ENCODE peak calls at places on chromosome 3, in ten cellular contexts. Q is neural crest cell, B is RWPE1, K is GM12878, V is WERI-Rb-1, Y is smooth muscle cell of the brain vasculature, E is NCI-H1092, D is MCF 10A, O is EH, N is cardiac muscle cell. W is an unnamed sample.

GRCh38 chr3:129573493-129573892 is 30.5 kb downstream of the H1-8 start:
- DNase-seq in Q (no peak), B (no peak), K (no peak), V (no peak), Y (no peak), E (no peak), D (no peak), O (no peak), N (no peak), W (no peak)

GRCh38 chr3:150376001-150376848 is 31.9 kb upstream of the TSC22D2 start:
- DNase-seq in Q (no peak), B (no peak), K (no peak), V (no peak), Y (no peak), E (no peak), D (peak), O (peak), N (peak), W (peak)

GRCh38 chr3:99515-99914 is 97.0 kb upstream of the CHL1 start:
- DNase-seq in Q (no peak), B (no peak), K (no peak), V (no peak), Y (no peak), E (peak), D (no peak), O (no peak), N (peak), W (no peak)

GRCh38 chr3:184968115-184968514 is 156.1 kb downstream of the VPS8 start:
- DNase-seq in Q (no peak), B (no peak), K (no peak), V (no peak), Y (no peak), E (no peak), D (no peak), O (no peak), N (no peak), W (no peak)

GRCh38 chr3:176873261-176873660 is 324.0 kb downstream of the TBL1XR1 start:
- DNase-seq in Q (no peak), B (no peak), K (no peak), V (no peak), Y (no peak), E (no peak), D (no peak), O (no peak), N (no peak), W (no peak)

GRCh38 chr3:8736436-8736835 is 2.8 kb downstream of the CAV3 start:
- DNase-seq in Q (no peak), B (no peak), K (no peak), V (peak), Y (no peak), E (no peak), D (no peak), O (no peak), N (no peak), W (no peak)

GRCh38 chr3:141052570-141053069 is 1.5 kb downstream of the SPSB4 start:
- DNase-seq in Q (peak), B (no peak), K (no peak), V (peak), Y (no peak), E (no peak), D (no peak), O (no peak), N (peak), W (no peak)

GRCh38 chr3:187778726-187779125 is 33.5 kb upstream of the BCL6 start:
- DNase-seq in Q (no peak), B (no peak), K (no peak), V (no peak), Y (no peak), E (no peak), D (no peak), O (no peak), N (no peak), W (no peak)

GRCh38 chr3:72303926-72304325 is 519.0 kb upstream of the PROK2 start:
- DNase-seq in Q (no peak), B (no peak), K (no peak), V (peak), Y (no peak), E (no peak), D (no peak), O (peak), N (no peak), W (no peak)

GRCh38 chr3:187641319-187641976 is 28.7 kb downstream of the SST start:
- DNase-seq in Q (no peak), B (no peak), K (no peak), V (no peak), Y (no peak), E (no peak), D (no peak), O (no peak), N (no peak), W (no peak)

GRCh38 chr3:111249421-111249820 is 177.8 kb downstream of the NECTIN3 start:
- DNase-seq in Q (no peak), B (no peak), K (no peak), V (no peak), Y (no peak), E (no peak), D (no peak), O (no peak), N (no peak), W (no peak)

GRCh38 chr3:39088456-39088855 is 19.0 kb downstream of the GORASP1 start:
- DNase-seq in Q (no peak), B (no peak), K (no peak), V (no peak), Y (no peak), E (no peak), D (no peak), O (no peak), N (no peak), W (no peak)

GRCh38 chr3:146470424-146470990 is 1.1 kb upstream of the PLSCR2 start:
- DNase-seq in Q (no peak), B (no peak), K (no peak), V (no peak), Y (no peak), E (no peak), D (no peak), O (no peak), N (no peak), W (peak)

GRCh38 chr3:39281533-39281932 is 1.7 kb upstream of the CX3CR1 start:
- DNase-seq in Q (no peak), B (no peak), K (no peak), V (no peak), Y (no peak), E (no peak), D (no peak), O (no peak), N (no peak), W (no peak)

GRCh38 chr3:152319256-152319655 is 50.5 kb downstream of the MBNL1 start:
- DNase-seq in Q (no peak), B (no peak), K (no peak), V (no peak), Y (no peak), E (no peak), D (no peak), O (no peak), N (no peak), W (no peak)

GRCh38 chr3:47985376-47985775 is 30.8 kb downstream of the MAP4 start:
- DNase-seq in Q (no peak), B (no peak), K (no peak), V (no peak), Y (no peak), E (no peak), D (no peak), O (peak), N (no peak), W (peak)

GRCh38 chr3:128763967-128764366 is 38.0 kb downstream of the RAB7A start:
- DNase-seq in Q (no peak), B (no peak), K (no peak), V (no peak), Y (no peak), E (no peak), D (no peak), O (no peak), N (no peak), W (no peak)

GRCh38 chr3:105369501-105370371 is 3.0 kb downstream of the ALCAM start:
- DNase-seq in Q (peak), B (peak), K (peak), V (peak), Y (no peak), E (peak), D (peak), O (peak), N (peak), W (peak)

GRCh38 chr3:12400795-12401194 is 83.5 kb upstream of the TSEN2 start:
- DNase-seq in Q (no peak), B (no peak), K (no peak), V (no peak), Y (no peak), E (no peak), D (peak), O (peak), N (no peak), W (no peak)

GRCh38 chr3:178443634-178444033 is 92.6 kb upstream of the KCNMB2 start:
- DNase-seq in Q (no peak), B (no peak), K (no peak), V (no peak), Y (no peak), E (no peak), D (peak), O (peak), N (no peak), W (no peak)

GRCh38 chr3:71570453-71571038 is 13.0 kb downstream of the FOXP1 start:
- DNase-seq in Q (no peak), B (no peak), K (no peak), V (no peak), Y (no peak), E (no peak), D (no peak), O (no peak), N (no peak), W (no peak)

GRCh38 chr3:171384101-171384891 is 75.9 kb downstream of the TNIK start:
- DNase-seq in Q (no peak), B (no peak), K (no peak), V (no peak), Y (no peak), E (no peak), D (no peak), O (peak), N (no peak), W (no peak)

GRCh38 chr3:186472466-186473008 is 71.6 kb downstream of the CRYGS start:
- DNase-seq in Q (no peak), B (no peak), K (no peak), V (no peak), Y (no peak), E (no peak), D (no peak), O (no peak), N (no peak), W (no peak)

GRCh38 chr3:193665370-193665989 is 72.5 kb downstream of the OPA1 start:
- DNase-seq in Q (no peak), B (peak), K (no peak), V (no peak), Y (peak), E (peak), D (peak), O (peak), N (peak), W (peak)